ENCODE peak calls at places on chromosomes 2 and 18, in six cellular contexts. V is NCI-H1092; K is AG08395; Y is H54; W is stimulated activated CD4-positive, alpha-beta T cell treated with anti-CD3 and anti-CD28 coated beads, Interleukin-12 subunit alpha, Interleukin-12 subunit beta, amount 100 ng/mL, for 24 hours; I is iPS-NIHi11. S is an unnamed sample.

GRCh38 chr2:39050109-39050508 is 70.7 kb downstream of the SOS1 start:
- DNase-seq in V (no peak), K (no peak), Y (no peak), W (no peak), I (no peak), S (no peak)

GRCh38 chr2:42854207-42854818 is 61.9 kb upstream of the HAAO start:
- DNase-seq in V (no peak), K (peak), Y (no peak), W (no peak), I (peak), S (no peak)

GRCh38 chr18:7927119-7927518 is 360.0 kb downstream of the PTPRM start:
- DNase-seq in V (no peak), K (no peak), Y (no peak), W (no peak), I (no peak), S (no peak)

GRCh38 chr2:213086050-213086449 is 65.4 kb downstream of the IKZF2 start:
- DNase-seq in V (no peak), K (no peak), Y (no peak), W (no peak), I (no peak), S (peak)

GRCh38 chr18:45836242-45837215 is 11.1 kb downstream of the SIGLEC15 start:
- DNase-seq in V (no peak), K (no peak), Y (no peak), W (no peak), I (no peak), S (no peak)

GRCh38 chr2:42964444-42965081 is 172.2 kb upstream of the HAAO start:
- DNase-seq in V (peak), K (peak), Y (peak), W (no peak), I (no peak), S (no peak)

GRCh38 chr18:12742453-12742852 is 39.6 kb downstream of the PSMG2 start:
- DNase-seq in V (no peak), K (peak), Y (no peak), W (no peak), I (no peak), S (no peak)

GRCh38 chr18:36078751-36079529 is 11.6 kb upstream of the RPRD1A start:
- DNase-seq in V (no peak), K (peak), Y (no peak), W (no peak), I (no peak), S (no peak)

GRCh38 chr2:101238930-101239759 is 13.5 kb upstream of the CNOT11 start:
- DNase-seq in V (no peak), K (no peak), Y (no peak), W (no peak), I (no peak), S (no peak)

GRCh38 chr2:9415770-9416169 is 7.6 kb downstream of the ITGB1BP1 start:
- DNase-seq in V (no peak), K (no peak), Y (no peak), W (no peak), I (no peak), S (no peak)

GRCh38 chr18:70384181-70384790 is 95.4 kb downstream of the SOCS6 start:
- DNase-seq in V (no peak), K (peak), Y (no peak), W (no peak), I (peak), S (no peak)

GRCh38 chr18:14106906-14107305 is 25.3 kb downstream of the ZNF519 start:
- DNase-seq in V (no peak), K (no peak), Y (no peak), W (no peak), I (no peak), S (no peak)

GRCh38 chr18:70520867-70521266 is 232.0 kb downstream of the SOCS6 start:
- DNase-seq in V (no peak), K (no peak), Y (no peak), W (no peak), I (no peak), S (no peak)

GRCh38 chr2:196170681-196171247 is 614 bp downstream of the STK17B start:
- DNase-seq in V (no peak), K (peak), Y (no peak), W (no peak), I (peak), S (peak)

GRCh38 chr2:229163893-229164292 is 107.2 kb downstream of the PID1 start:
- DNase-seq in V (no peak), K (no peak), Y (no peak), W (no peak), I (no peak), S (no peak)

GRCh38 chr18:31248783-31249521 is 69.0 kb upstream of the DSG1 start:
- DNase-seq in V (no peak), K (no peak), Y (no peak), W (no peak), I (no peak), S (no peak)

GRCh38 chr2:226031962-226032441 is 632.5 kb downstream of the NYAP2 start:
- DNase-seq in V (no peak), K (peak), Y (no peak), W (no peak), I (peak), S (peak)

GRCh38 chr2:39696838-39697237 is 31.1 kb downstream of the TMEM178A start:
- DNase-seq in V (no peak), K (peak), Y (peak), W (no peak), I (no peak), S (no peak)

GRCh38 chr18:53909668-53910067 is 314.8 kb downstream of the MBD2 start:
- DNase-seq in V (no peak), K (peak), Y (peak), W (no peak), I (peak), S (peak)

GRCh38 chr18:5058768-5059539 is 138.1 kb downstream of the AKAIN1 start:
- DNase-seq in V (no peak), K (no peak), Y (no peak), W (no peak), I (no peak), S (no peak)

GRCh38 chr2:36734304-36734703 is 37.8 kb downstream of the VIT start:
- DNase-seq in V (no peak), K (no peak), Y (no peak), W (no peak), I (no peak), S (no peak)

GRCh38 chr2:38754049-38754448 is 2.9 kb upstream of the SRSF7 start:
- DNase-seq in V (no peak), K (no peak), Y (no peak), W (no peak), I (no peak), S (no peak)

GRCh38 chr2:67018318-67018717 is 378.8 kb upstream of the ETAA1 start:
- DNase-seq in V (no peak), K (no peak), Y (no peak), W (no peak), I (no peak), S (no peak)

GRCh38 chr2:222398446-222398885 is 25.9 kb upstream of the SGPP2 start:
- DNase-seq in V (peak), K (no peak), Y (no peak), W (no peak), I (no peak), S (no peak)

GRCh38 chr2:218745160-218745558 is 34.5 kb downstream of the TTLL4 start:
- DNase-seq in V (no peak), K (no peak), Y (no peak), W (no peak), I (no peak), S (no peak)

GRCh38 chr2:232731470-232731869 is 34.3 kb downstream of the GIGYF2 start:
- DNase-seq in V (no peak), K (no peak), Y (no peak), W (no peak), I (no peak), S (no peak)

GRCh38 chr2:158995677-158996049 is 27.2 kb downstream of the TANC1 start:
- DNase-seq in V (no peak), K (no peak), Y (no peak), W (no peak), I (no peak), S (no peak)

GRCh38 chr2:228535396-228535795 is 353.9 kb upstream of the SPHKAP start:
- DNase-seq in V (no peak), K (no peak), Y (no peak), W (no peak), I (no peak), S (peak)

GRCh38 chr18:2551425-2551824 is 19.9 kb downstream of the METTL4 start:
- DNase-seq in V (no peak), K (no peak), Y (no peak), W (no peak), I (no peak), S (no peak)

GRCh38 chr2:157743051-157743450 is 114.4 kb upstream of the ACVR1C start:
- DNase-seq in V (no peak), K (no peak), Y (no peak), W (no peak), I (no peak), S (no peak)

GRCh38 chr2:218282173-218282991 is 9.9 kb downstream of the TMBIM1 start:
- DNase-seq in V (no peak), K (peak), Y (no peak), W (no peak), I (no peak), S (peak)

GRCh38 chr2:240557808-240558207 is at the start of gene ANKMY1:
- DNase-seq in V (no peak), K (peak), Y (no peak), W (no peak), I (peak), S (peak)

GRCh38 chr2:197878792-197879191 is 74.4 kb downstream of the PLCL1 start:
- DNase-seq in V (no peak), K (no peak), Y (no peak), W (no peak), I (no peak), S (peak)

GRCh38 chr2:155332016-155332415 is 633.5 kb downstream of the KCNJ3 start:
- DNase-seq in V (no peak), K (no peak), Y (no peak), W (no peak), I (no peak), S (no peak)

GRCh38 chr18:58464104-58464625 is 164.7 kb downstream of the ALPK2 start:
- DNase-seq in V (no peak), K (no peak), Y (no peak), W (no peak), I (no peak), S (no peak)